ENCODE peak calls at places on chromosomes 5 and 9, in five cellular contexts. W is M059J, Q is T-cell, C is body of pancreas, M is glutamatergic neuron. K is an unnamed sample.

GRCh38 chr9:89411759-89412158 is 86.2 kb downstream of the SEMA4D start:
- DNase-seq in Q (no peak), C (no peak), M (no peak), W (no peak), K (no peak)

GRCh38 chr5:35030426-35030825 is 17.3 kb downstream of the AGXT2 start:
- DNase-seq in M (no peak), Q (no peak), W (peak), C (no peak), K (no peak)

GRCh38 chr5:392431-392988 is 50.5 kb upstream of the EXOC3 start:
- DNase-seq in C (no peak), W (peak), Q (peak), M (no peak), K (peak)

GRCh38 chr9:94922098-94922607 is 195.7 kb downstream of the AOPEP start:
- DNase-seq in W (peak), Q (no peak), M (no peak), C (peak), K (no peak)

GRCh38 chr5:4862500-4862899 is 277.6 kb upstream of the ADAMTS16 start:
- DNase-seq in W (peak), Q (no peak), C (no peak), M (no peak), K (no peak)

GRCh38 chr5:98794001-98794400 is 20.5 kb downstream of the RGMB start:
- DNase-seq in W (no peak), C (no peak), Q (no peak), M (no peak), K (no peak)

GRCh38 chr5:38468202-38468656 is 88.2 kb downstream of the LIFR start:
- DNase-seq in Q (no peak), M (no peak), C (no peak), W (peak), K (no peak)

GRCh38 chr9:76433406-76433805 is 25.6 kb upstream of the GCNT1 start:
- DNase-seq in C (no peak), M (no peak), W (peak), Q (no peak), K (no peak)

GRCh38 chr9:2493578-2493977 is 128.0 kb upstream of the VLDLR start:
- DNase-seq in W (no peak), Q (no peak), C (no peak), M (no peak), K (no peak)

GRCh38 chr9:107933042-107933441 is 443.5 kb upstream of the KLF4 start:
- DNase-seq in M (no peak), W (peak), C (no peak), Q (no peak), K (no peak)

GRCh38 chr5:67453526-67453925 is 256.9 kb upstream of the CD180 start:
- DNase-seq in W (peak), M (no peak), C (no peak), Q (no peak), K (no peak)

GRCh38 chr5:415928-416635 is 26.9 kb upstream of the EXOC3 start:
- DNase-seq in C (no peak), Q (no peak), M (no peak), W (no peak), K (no peak)

GRCh38 chr5:399296-400281 is 43.4 kb upstream of the EXOC3 start:
- DNase-seq in W (peak), C (peak), M (peak), Q (no peak), K (peak)

GRCh38 chr5:180787025-180787424 is 15.6 kb downstream of the MGAT1 start:
- DNase-seq in Q (no peak), C (no peak), W (no peak), M (no peak), K (no peak)

GRCh38 chr9:135702002-135702721 is at the start of gene KCNT1:
- DNase-seq in W (peak), C (peak), Q (peak), M (peak), K (peak)

GRCh38 chr9:37466037-37466709 is 923 bp upstream of the ZBTB5 start:
- DNase-seq in M (peak), C (peak), Q (no peak), W (peak), K (no peak)

GRCh38 chr5:131186561-131187256 is 16.0 kb downstream of the LYRM7 start:
- DNase-seq in Q (no peak), C (no peak), W (no peak), M (no peak), K (no peak)

GRCh38 chr5:131821221-131821620 is 24.4 kb upstream of the FNIP1 start:
- DNase-seq in C (no peak), W (peak), Q (no peak), M (no peak), K (no peak)

GRCh38 chr5:33649801-33650482 is 209.2 kb downstream of the TARS1 start:
- DNase-seq in Q (no peak), W (peak), M (no peak), C (no peak), K (no peak)

GRCh38 chr9:2209400-2209799 is 194.3 kb downstream of the SMARCA2 start:
- DNase-seq in W (no peak), Q (no peak), C (no peak), M (no peak), K (no peak)

GRCh38 chr5:154862766-154863165 is 4.3 kb downstream of the CNOT8 start:
- DNase-seq in Q (no peak), C (no peak), W (no peak), M (no peak), K (no peak)

GRCh38 chr5:35803221-35803651 is 53.5 kb upstream of the IL7R start:
- DNase-seq in W (peak), Q (no peak), C (peak), M (peak), K (no peak)

GRCh38 chr9:33498387-33498786 is 24.7 kb upstream of the NOL6 start:
- DNase-seq in M (no peak), W (peak), C (no peak), Q (no peak), K (no peak)

GRCh38 chr5:103785569-103785968 is 223.0 kb upstream of the NUDT12 start:
- DNase-seq in W (no peak), Q (no peak), C (no peak), M (no peak), K (no peak)

GRCh38 chr5:151288180-151288579 is 15.4 kb downstream of the SLC36A3 start:
- DNase-seq in W (peak), M (no peak), Q (no peak), C (no peak), K (no peak)

GRCh38 chr9:73133042-73133651 is 18.5 kb upstream of the ANXA1 start:
- DNase-seq in W (peak), Q (no peak), C (no peak), M (no peak), K (no peak)

GRCh38 chr5:150781706-150782614 is 3.4 kb downstream of the SMIM3 start:
- DNase-seq in C (peak), M (no peak), Q (no peak), W (peak), K (no peak)

K was measured in naive thymus-derived CD8-positive, alpha-beta T cell.